ENCODE peak calls at places on chromosome 21, in four cellular contexts. A, Q, B and D are unnamed samples.

GRCh38 chr21:37868896-37869295 is 47.4 kb downstream of the KCNJ6 start:
- DNase-seq in A (no peak), Q (no peak), B (no peak), D (peak; percentile 67)

GRCh38 chr21:19510057-19510456 is 1106.5 kb upstream of the TMPRSS15 start:
- DNase-seq in A (no peak), Q (no peak), B (no peak), D (no peak)

GRCh38 chr21:31509108-31510017 is 150.1 kb upstream of the SOD1 start:
- DNase-seq in A (peak; percentile 41), Q (no peak), B (peak; percentile 83), D (no peak)

GRCh38 chr21:35237287-35237686 is 188.2 kb upstream of the RUNX1 start:
- DNase-seq in A (no peak), Q (no peak), B (no peak), D (no peak)

GRCh38 chr21:39613029-39613934 is 542 bp downstream of the B3GALT5 start:
- DNase-seq in A (no peak), Q (peak; percentile 45), B (no peak), D (no peak)

GRCh38 chr21:15122241-15122640 is 57.4 kb upstream of the NRIP1 start:
- DNase-seq in A (no peak), Q (no peak), B (no peak), D (no peak)

GRCh38 chr21:16305686-16306085 is 575.9 kb downstream of the USP25 start:
- DNase-seq in A (no peak), Q (no peak), B (no peak), D (no peak)

GRCh38 chr21:16522512-16522911 is 792.7 kb downstream of the USP25 start:
- DNase-seq in A (no peak), Q (no peak), B (no peak), D (peak; percentile 83)

GRCh38 chr21:38954450-38955059 is 148.8 kb downstream of the ETS2 start:
- DNase-seq in A (no peak), Q (no peak), B (no peak), D (no peak)

GRCh38 chr21:16792155-16792554 is 720.7 kb upstream of the CXADR start:
- DNase-seq in A (no peak), Q (no peak), B (no peak), D (no peak)

GRCh38 chr21:17769049-17769845 is 49.9 kb downstream of the C21orf91 start:
- DNase-seq in A (no peak), Q (no peak), B (no peak), D (no peak)

GRCh38 chr21:17371470-17371869 is 141.4 kb upstream of the CXADR start:
- DNase-seq in A (no peak), Q (no peak), B (no peak), D (peak; percentile 74)

GRCh38 chr21:31260790-31261189 is 83.3 kb downstream of the TIAM1 start:
- DNase-seq in A (no peak), Q (no peak), B (no peak), D (peak; percentile 19)

DNA sequence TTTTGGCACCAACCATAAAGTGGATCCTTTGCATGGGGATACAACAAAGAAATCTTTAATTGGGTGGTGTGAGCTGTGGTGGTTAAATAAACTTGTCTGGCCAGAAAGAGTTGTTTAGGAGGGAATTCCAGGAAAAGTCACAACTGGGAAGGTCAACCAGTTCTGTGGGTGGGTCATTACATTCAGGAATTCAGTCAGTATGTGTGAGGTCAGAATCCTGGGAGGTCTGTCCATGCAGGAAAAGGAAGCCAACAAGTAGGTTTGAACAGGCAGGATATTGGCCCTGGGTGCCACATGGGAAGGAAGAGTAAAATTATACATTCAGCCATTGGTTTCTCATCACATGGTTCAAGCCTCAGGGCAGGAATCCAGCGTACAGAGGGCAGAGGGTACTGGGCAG is 162.3 kb upstream of the ADAMTS5 start:
- DNase-seq in A (no peak), Q (no peak), B (no peak), D (no peak)
- TF ChIP-seq RCOR1 in A (no peak), Q (no peak), B (no peak), D (no peak)

GRCh38 chr21:32562426-32562825 is 22.9 kb downstream of the TCP10L start:
- DNase-seq in A (no peak), Q (no peak), B (no peak), D (peak; percentile 83)
- TF ChIP-seq CTCF in A (no peak), Q (no peak), B (peak; percentile 73), D (peak; percentile 64)

GRCh38 chr21:44368711-44369446 is 15.5 kb downstream of the TRPM2 start:
- DNase-seq in A (no peak), Q (peak; percentile 65), B (no peak), D (no peak)
- H3K9ac ChIP-seq in A (no peak overlapping the region), Q (no peak overlapping the region), B (no peak overlapping the region), D (no peak overlapping the region)

DNA sequence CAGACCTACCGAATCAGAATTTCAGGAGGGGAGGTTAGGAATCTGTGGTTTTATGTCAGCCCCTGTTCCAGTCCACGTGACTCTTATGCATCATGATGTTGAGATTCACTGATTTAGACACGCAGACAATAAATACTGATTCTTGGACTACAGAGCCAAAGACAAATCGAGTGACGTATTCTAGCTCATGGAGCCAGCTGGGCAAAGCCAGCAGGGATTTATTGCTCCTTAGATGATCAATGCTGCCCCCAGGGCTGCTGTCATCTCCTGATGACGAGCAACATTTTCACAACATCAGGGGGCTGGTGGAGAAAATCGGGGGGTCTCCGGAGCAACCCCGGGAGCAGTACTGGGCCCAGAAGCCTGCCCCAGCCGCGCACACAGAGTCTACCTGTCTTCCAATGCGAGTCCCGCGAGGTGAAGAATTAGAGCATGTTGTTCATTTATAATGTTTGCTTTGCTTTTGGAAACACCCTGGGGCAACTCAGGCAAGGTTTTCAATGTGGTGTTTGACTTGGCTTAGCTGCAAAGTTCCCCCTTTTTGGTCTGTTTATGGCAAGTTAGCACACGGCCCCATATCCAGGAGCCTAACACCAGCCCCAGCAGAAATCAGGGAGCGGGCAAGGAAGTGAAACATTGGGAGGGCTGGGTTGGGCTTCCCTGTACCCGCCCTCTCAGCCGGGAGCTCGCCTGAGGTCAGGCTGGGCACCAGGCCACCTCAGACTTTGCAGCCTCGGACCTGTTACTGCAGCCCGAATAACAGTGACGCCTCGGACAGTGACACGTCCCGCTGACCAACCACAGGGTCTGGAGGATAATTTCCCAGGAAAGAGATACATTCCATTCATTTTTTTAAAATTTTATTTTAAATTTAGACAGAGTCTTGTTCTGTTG is 19.9 kb upstream of the CLDN14 start:
- DNase-seq in A (no peak), Q (no peak), B (no peak), D (no peak)
- TF ChIP-seq RCOR1 in A (no peak), Q (no peak), B (no peak), D (no peak)

DNA sequence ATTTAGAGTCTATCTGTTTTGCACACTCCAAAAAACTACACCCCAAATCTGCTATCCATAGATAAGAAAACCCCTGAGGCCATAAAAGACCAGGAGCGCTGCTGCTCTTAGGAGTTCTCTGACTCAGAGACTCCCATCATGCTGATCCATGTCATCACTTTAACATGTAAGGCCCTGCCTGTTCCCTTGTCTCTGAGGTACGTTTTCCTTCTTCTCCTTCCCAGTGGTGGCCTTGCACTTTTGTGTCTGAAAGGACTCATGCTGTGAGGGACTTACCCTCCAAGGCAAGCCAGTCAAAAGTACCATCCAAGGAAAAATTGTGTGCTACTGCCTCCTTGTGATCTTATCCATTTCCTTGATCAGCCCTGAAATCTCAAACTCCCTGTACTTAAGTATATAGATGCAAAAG is 427.4 kb upstream of the NCAM2 start:
- DNase-seq in A (no peak), Q (no peak), B (peak; percentile 32), D (no peak)
- TF ChIP-seq CTCF in A (no peak), Q (no peak), B (no peak), D (no peak)

DNA sequence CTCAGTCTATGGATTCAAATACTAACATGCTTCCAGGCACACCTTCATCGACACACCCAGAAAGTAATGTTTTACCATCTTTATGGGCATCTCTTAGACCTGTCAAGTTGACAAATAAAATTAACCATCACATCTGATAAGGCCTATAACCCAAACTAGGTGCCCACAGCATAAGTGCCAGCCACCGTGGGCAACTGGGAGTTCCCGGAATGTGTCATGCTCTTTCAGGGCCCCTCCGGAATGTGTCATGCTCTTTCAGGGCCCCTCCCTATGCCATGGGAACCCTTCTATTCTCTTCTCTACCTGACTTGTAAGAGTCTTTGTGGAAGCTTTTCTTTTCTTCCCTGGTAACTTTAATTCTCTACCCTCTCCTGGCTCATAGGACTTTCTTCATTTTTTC is 26.6 kb downstream of the KRTAP24-1 start:
- DNase-seq in A (no peak), Q (no peak), B (no peak), D (no peak)
- H3K9ac ChIP-seq in A (no peak overlapping the region), Q (no peak overlapping the region), B (no peak overlapping the region), D (no peak overlapping the region)

GRCh38 chr21:45004059-45004422 is 64.2 kb downstream of the SLX9 start:
- DNase-seq in A (no peak), Q (no peak), B (no peak), D (no peak)

GRCh38 chr21:45003331-45004058 is 63.7 kb downstream of the SLX9 start:
- DNase-seq in A (no peak), Q (no peak), B (no peak), D (no peak)

GRCh38 chr21:45001134-45002095 is 61.6 kb downstream of the SLX9 start:
- DNase-seq in A (no peak), Q (no peak), B (no peak), D (peak; percentile 65)

GRCh38 chr21:45000637-45001133 is 60.9 kb downstream of the SLX9 start:
- DNase-seq in A (no peak), Q (no peak), B (no peak), D (no peak)

DNA sequence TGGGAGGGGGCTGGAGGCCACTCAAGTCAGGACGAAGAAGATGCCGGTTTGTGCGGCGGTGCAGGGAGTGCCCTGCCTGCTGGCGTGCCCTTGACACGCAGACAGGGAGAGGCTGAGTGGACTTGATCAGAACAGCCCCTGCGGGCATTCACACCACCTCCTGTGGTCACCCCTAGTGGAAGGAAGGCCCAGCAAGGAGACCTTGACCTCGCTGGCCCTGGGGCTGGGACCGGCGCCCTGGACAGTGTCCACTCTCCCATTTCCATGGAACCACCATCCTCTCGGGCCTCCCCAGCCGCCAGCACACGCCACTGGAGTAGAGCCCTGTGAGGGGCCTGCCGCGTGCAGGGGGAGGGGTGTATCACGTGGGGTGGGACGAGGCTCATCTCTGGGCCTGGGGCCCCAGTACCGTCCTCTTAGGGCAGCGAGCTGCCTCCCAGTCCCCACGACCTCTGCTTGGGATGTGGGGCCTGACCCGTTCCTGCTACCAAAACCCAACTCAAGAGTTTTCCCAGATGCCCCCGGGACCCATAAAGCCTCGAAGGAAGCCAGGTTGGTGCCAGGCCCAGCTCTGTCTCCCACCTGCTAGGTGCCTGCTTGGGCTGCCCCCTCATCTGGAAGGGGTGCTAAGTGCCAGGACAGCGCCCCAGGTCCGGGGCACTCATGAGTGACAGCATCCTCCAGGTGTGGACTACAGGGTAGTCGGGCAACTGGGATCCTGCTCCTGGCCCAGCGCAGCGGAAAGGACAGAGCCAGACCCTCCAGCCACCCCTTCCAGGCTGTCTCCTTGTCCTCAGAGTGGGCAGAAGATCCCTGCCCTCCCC is 62.8 kb downstream of the SLX9 start:
- DNase-seq in A (no peak), Q (no peak), B (no peak), D (no peak)
- TF ChIP-seq RCOR1 in A (no peak), Q (no peak), B (no peak), D (no peak)

DNA sequence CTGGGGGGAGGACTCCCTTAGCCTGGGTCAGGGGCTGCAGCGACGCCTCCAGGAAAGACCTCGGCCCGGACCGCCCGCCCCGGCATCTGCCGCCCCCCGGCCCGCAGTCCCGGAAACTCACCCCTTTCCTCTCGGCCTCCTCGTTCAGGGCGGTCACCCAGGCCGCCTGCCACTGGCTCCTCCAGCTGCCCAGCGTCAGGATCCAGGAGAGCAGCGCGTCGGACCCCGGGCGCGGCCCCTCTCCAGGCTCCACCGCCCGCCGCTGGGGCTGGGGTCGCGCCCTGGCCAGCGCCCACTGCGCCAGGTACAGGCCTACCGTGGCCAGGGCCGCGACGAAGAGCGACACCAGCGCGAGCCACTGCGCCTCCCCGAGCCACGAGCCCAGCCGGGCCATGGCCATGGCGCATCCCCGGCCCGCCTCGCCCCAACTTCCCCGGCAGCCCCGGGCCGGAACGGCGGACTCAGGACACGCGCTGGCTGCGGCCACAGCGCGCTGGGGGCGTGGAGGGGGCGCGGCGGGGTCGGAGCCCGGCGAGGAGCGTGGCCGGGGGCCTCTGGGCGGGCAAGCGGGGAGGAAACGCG is 478 bp downstream of the C2CD2 start:
- DNase-seq in A (no peak), Q (peak; percentile 81), B (peak; percentile 59), D (no peak)
- TF ChIP-seq CTCF in A (no peak), Q (no peak), B (no peak), D (no peak)